ENCODE peak calls at places on chromosome 17, in four cellular contexts. C is epithelial cell of esophagus, B is nucleus accumbens, E is psoas muscle. Y is an unnamed sample.

GRCh38 chr17:68646626-68647526 is 45.7 kb upstream of the FAM20A start:
- DNase-seq in C (no peak), B (no peak), E (peak), Y (no peak)

GRCh38 chr17:79615926-79616325 is 5.1 kb upstream of the RBFOX3 start:
- DNase-seq in C (no peak), B (no peak), E (peak), Y (no peak)

GRCh38 chr17:79997004-79997673 is 38.5 kb downstream of the TBC1D16 start:
- DNase-seq in C (no peak), B (no peak), E (no peak), Y (peak)

GRCh38 chr17:79811036-79811887 is 14.4 kb upstream of the CBX8 start:
- DNase-seq in C (peak), B (no peak), E (no peak), Y (no peak)

GRCh38 chr17:80432961-80433550 is 18.1 kb downstream of the ENDOV start:
- DNase-seq in C (no peak), B (no peak), E (peak), Y (no peak)

GRCh38 chr17:76492989-76493501 is 8.2 kb downstream of the RHBDF2 start:
- DNase-seq in C (peak), B (no peak), E (peak), Y (no peak)

GRCh38 chr17:77409282-77410161 is 268.8 kb downstream of the SEC14L1 start:
- DNase-seq in C (peak), B (no peak), E (peak), Y (no peak)

GRCh38 chr17:45302649-45303173 is 14.1 kb downstream of the MAP3K14 start:
- DNase-seq in C (no peak), B (no peak), E (no peak), Y (no peak)

GRCh38 chr17:18967806-18968744 is 16.1 kb downstream of the SLC5A10 start:
- DNase-seq in C (peak), B (no peak), E (no peak), Y (no peak)